ENCODE peak calls at places on chromosomes 2 and 18, in ten cellular contexts. One of them, this sample, is unnamed.
A peak's percentile ranks its signal among the peaks of the same experiment; 100 is the strongest.

GRCh38 chr2:28164280-28164801 is 228.3 kb upstream of the FOSL2 start:
- DNase-seq in upper lobe of right lung: no peak
- DNase-seq in ascending aorta: no peak
- DNase-seq in CD4-positive, alpha-beta memory T cell: no peak
- DNase-seq in astrocyte: no peak
- DNase-seq in lung: no peak
- DNase-seq in dorsolateral prefrontal cortex: no peak
- DNase-seq in RWPE1: no peak
- DNase-seq in coronary artery: no peak
- DNase-seq in upper lobe of left lung: no peak
- DNase-seq in this sample: no peak

GRCh38 chr2:3739313-3739712 is 35.9 kb downstream of the DCDC2C start:
- DNase-seq in ascending aorta: no peak
- DNase-seq in upper lobe of right lung: no peak
- DNase-seq in lung: no peak
- DNase-seq in astrocyte: no peak
- DNase-seq in dorsolateral prefrontal cortex: no peak
- DNase-seq in coronary artery: peak; percentile 60
- DNase-seq in RWPE1: no peak
- DNase-seq in upper lobe of left lung: peak; percentile 68
- DNase-seq in CD4-positive, alpha-beta memory T cell: no peak
- DNase-seq in this sample: no peak

GRCh38 chr2:105114551-105114950 is 76.7 kb downstream of the MRPS9 start:
- DNase-seq in lung: no peak
- DNase-seq in dorsolateral prefrontal cortex: no peak
- DNase-seq in astrocyte: peak; percentile 59
- DNase-seq in CD4-positive, alpha-beta memory T cell: no peak
- DNase-seq in coronary artery: no peak
- DNase-seq in upper lobe of right lung: no peak
- DNase-seq in RWPE1: peak; percentile 71
- DNase-seq in ascending aorta: no peak
- DNase-seq in upper lobe of left lung: no peak
- DNase-seq in this sample: no peak

GRCh38 chr2:204538179-204539009 is 6.9 kb upstream of the PARD3B start:
- DNase-seq in ascending aorta: no peak
- DNase-seq in upper lobe of left lung: no peak
- DNase-seq in lung: no peak
- DNase-seq in dorsolateral prefrontal cortex: no peak
- DNase-seq in coronary artery: no peak
- DNase-seq in RWPE1: no peak
- DNase-seq in astrocyte: peak; percentile 40
- DNase-seq in CD4-positive, alpha-beta memory T cell: no peak
- DNase-seq in upper lobe of right lung: no peak
- DNase-seq in this sample: no peak

GRCh38 chr2:196399736-196400691 is 228.6 kb upstream of the STK17B start:
- DNase-seq in lung: no peak
- DNase-seq in CD4-positive, alpha-beta memory T cell: no peak
- DNase-seq in astrocyte: peak; percentile 97
- DNase-seq in ascending aorta: no peak
- DNase-seq in dorsolateral prefrontal cortex: peak; percentile 21
- DNase-seq in coronary artery: no peak
- DNase-seq in upper lobe of left lung: no peak
- DNase-seq in RWPE1: peak; percentile 74
- DNase-seq in upper lobe of right lung: no peak
- DNase-seq in this sample: no peak

GRCh38 chr2:207054521-207054920 is 111.2 kb downstream of the KLF7 start:
- DNase-seq in RWPE1: no peak
- DNase-seq in upper lobe of right lung: no peak
- DNase-seq in dorsolateral prefrontal cortex: no peak
- DNase-seq in astrocyte: peak; percentile 58
- DNase-seq in coronary artery: no peak
- DNase-seq in lung: no peak
- DNase-seq in upper lobe of left lung: no peak
- DNase-seq in ascending aorta: no peak
- DNase-seq in CD4-positive, alpha-beta memory T cell: no peak
- DNase-seq in this sample: no peak

GRCh38 chr2:239106314-239106908 is 258.5 kb downstream of the TWIST2 start:
- DNase-seq in upper lobe of right lung: no peak
- DNase-seq in RWPE1: peak; percentile 78
- DNase-seq in dorsolateral prefrontal cortex: peak; percentile 87
- DNase-seq in astrocyte: peak; percentile 37
- DNase-seq in upper lobe of left lung: no peak
- DNase-seq in coronary artery: no peak
- DNase-seq in lung: no peak
- DNase-seq in CD4-positive, alpha-beta memory T cell: no peak
- DNase-seq in ascending aorta: no peak
- DNase-seq in this sample: no peak

GRCh38 chr2:160389875-160390274 is 103.7 kb downstream of the RBMS1 start:
- DNase-seq in coronary artery: no peak
- DNase-seq in upper lobe of left lung: no peak
- DNase-seq in upper lobe of right lung: no peak
- DNase-seq in lung: no peak
- DNase-seq in CD4-positive, alpha-beta memory T cell: no peak
- DNase-seq in dorsolateral prefrontal cortex: no peak
- DNase-seq in ascending aorta: no peak
- DNase-seq in astrocyte: peak; percentile 56
- DNase-seq in RWPE1: peak; percentile 41
- DNase-seq in this sample: no peak

GRCh38 chr18:58361212-58361611 is 267.7 kb downstream of the ALPK2 start:
- DNase-seq in coronary artery: no peak
- DNase-seq in RWPE1: no peak
- DNase-seq in dorsolateral prefrontal cortex: no peak
- DNase-seq in astrocyte: no peak
- DNase-seq in lung: no peak
- DNase-seq in CD4-positive, alpha-beta memory T cell: no peak
- DNase-seq in ascending aorta: no peak
- DNase-seq in upper lobe of right lung: no peak
- DNase-seq in upper lobe of left lung: no peak
- DNase-seq in this sample: no peak

GRCh38 chr2:54644236-54644635 is 79.2 kb upstream of the EML6 start:
- DNase-seq in upper lobe of right lung: no peak
- DNase-seq in upper lobe of left lung: no peak
- DNase-seq in RWPE1: no peak
- DNase-seq in lung: no peak
- DNase-seq in dorsolateral prefrontal cortex: no peak
- DNase-seq in ascending aorta: no peak
- DNase-seq in coronary artery: no peak
- DNase-seq in astrocyte: no peak
- DNase-seq in CD4-positive, alpha-beta memory T cell: no peak
- DNase-seq in this sample: no peak

GRCh38 chr18:45910405-45911023 is 56.6 kb downstream of the EPG5 start:
- DNase-seq in coronary artery: no peak
- DNase-seq in upper lobe of left lung: no peak
- DNase-seq in lung: peak; percentile 44
- DNase-seq in upper lobe of right lung: no peak
- DNase-seq in CD4-positive, alpha-beta memory T cell: peak; percentile 45
- DNase-seq in astrocyte: peak; percentile 5
- DNase-seq in RWPE1: peak; percentile 21
- DNase-seq in dorsolateral prefrontal cortex: peak; percentile 16
- DNase-seq in ascending aorta: no peak
- DNase-seq in this sample: peak; percentile 66

GRCh38 chr18:77113361-77114069 is 19.1 kb downstream of the MBP start:
- DNase-seq in RWPE1: no peak
- DNase-seq in dorsolateral prefrontal cortex: no peak
- DNase-seq in ascending aorta: peak; percentile 59
- DNase-seq in upper lobe of left lung: no peak
- DNase-seq in coronary artery: peak; percentile 66
- DNase-seq in upper lobe of right lung: no peak
- DNase-seq in astrocyte: no peak
- DNase-seq in lung: no peak
- DNase-seq in CD4-positive, alpha-beta memory T cell: no peak
- DNase-seq in this sample: no peak
- H3K27ac ChIP-seq in RWPE1: peak overlapping the region; percentile 96
- H3K27ac ChIP-seq in dorsolateral prefrontal cortex: peak overlapping the region; percentile 69
- H3K27ac ChIP-seq in ascending aorta: peak overlapping the region; percentile 83
- H3K27ac ChIP-seq in upper lobe of left lung: peak overlapping the region; percentile 83
- H3K27ac ChIP-seq in coronary artery: peak overlapping the region; percentile 83
- H3K27ac ChIP-seq in upper lobe of right lung: peak overlapping the region; percentile 89
- H3K27ac ChIP-seq in astrocyte: peak overlapping the region; percentile 43
- H3K27ac ChIP-seq in lung: peak overlapping the region; percentile 72
- H3K27ac ChIP-seq in CD4-positive, alpha-beta memory T cell: no peak overlapping the region
- H3K27ac ChIP-seq in this sample: peak overlapping the region; percentile 98

GRCh38 chr18:36329684-36330434 is 32.3 kb downstream of the FHOD3 start:
- DNase-seq in CD4-positive, alpha-beta memory T cell: no peak
- DNase-seq in astrocyte: no peak
- DNase-seq in coronary artery: no peak
- DNase-seq in ascending aorta: no peak
- DNase-seq in lung: no peak
- DNase-seq in dorsolateral prefrontal cortex: no peak
- DNase-seq in upper lobe of left lung: no peak
- DNase-seq in RWPE1: no peak
- DNase-seq in upper lobe of right lung: no peak
- DNase-seq in this sample: no peak

GRCh38 chr18:36328385-36328858 is 30.9 kb downstream of the FHOD3 start:
- DNase-seq in CD4-positive, alpha-beta memory T cell: no peak
- DNase-seq in astrocyte: no peak
- DNase-seq in coronary artery: peak; percentile 64
- DNase-seq in lung: peak; percentile 22
- DNase-seq in RWPE1: no peak
- DNase-seq in dorsolateral prefrontal cortex: no peak
- DNase-seq in ascending aorta: no peak
- DNase-seq in upper lobe of right lung: no peak
- DNase-seq in upper lobe of left lung: no peak
- DNase-seq in this sample: no peak

GRCh38 chr18:36331541-36331971 is 34.0 kb downstream of the FHOD3 start:
- DNase-seq in dorsolateral prefrontal cortex: no peak
- DNase-seq in upper lobe of right lung: peak; percentile 27
- DNase-seq in ascending aorta: no peak
- DNase-seq in upper lobe of left lung: peak; percentile 15
- DNase-seq in coronary artery: peak; percentile 60
- DNase-seq in lung: no peak
- DNase-seq in astrocyte: no peak
- DNase-seq in CD4-positive, alpha-beta memory T cell: no peak
- DNase-seq in RWPE1: no peak
- DNase-seq in this sample: no peak

GRCh38 chr18:36328916-36329315 is 31.4 kb downstream of the FHOD3 start:
- DNase-seq in upper lobe of right lung: no peak
- DNase-seq in ascending aorta: no peak
- DNase-seq in coronary artery: no peak
- DNase-seq in lung: peak; percentile 21
- DNase-seq in upper lobe of left lung: no peak
- DNase-seq in RWPE1: no peak
- DNase-seq in astrocyte: no peak
- DNase-seq in CD4-positive, alpha-beta memory T cell: no peak
- DNase-seq in dorsolateral prefrontal cortex: no peak
- DNase-seq in this sample: no peak

DNA sequence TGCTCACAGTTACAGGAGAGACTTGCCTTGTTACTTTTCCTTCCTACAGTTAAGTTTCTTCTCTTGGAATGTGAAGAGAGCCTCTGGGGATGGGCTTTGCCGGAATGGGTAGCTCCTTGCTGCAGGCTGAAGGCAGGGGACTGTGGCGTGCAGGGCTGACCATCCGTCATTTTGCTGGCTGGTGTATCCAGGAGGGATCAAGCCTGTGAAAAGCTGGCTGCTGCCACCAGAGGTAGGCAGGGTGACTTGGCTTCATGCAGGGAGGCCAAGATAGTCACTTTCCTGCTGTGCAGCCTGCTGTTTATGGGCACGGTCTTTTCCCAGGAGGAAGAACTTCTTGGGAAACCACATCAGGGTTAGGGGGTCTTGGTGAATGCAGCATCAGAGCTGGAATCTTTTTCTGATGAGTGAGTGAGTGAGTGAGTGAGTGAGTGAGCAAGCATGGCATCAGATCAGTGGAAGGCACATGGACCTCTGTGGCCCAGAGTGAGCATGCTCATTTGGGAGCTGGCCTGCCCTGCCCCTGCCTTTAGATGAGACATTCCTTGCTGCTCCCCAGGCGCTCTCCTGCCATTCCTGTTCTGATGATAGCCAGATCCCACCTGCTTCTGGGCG is 33.0 kb downstream of the FHOD3 start:
- DNase-seq in lung: no peak
- DNase-seq in upper lobe of right lung: no peak
- DNase-seq in upper lobe of left lung: no peak
- DNase-seq in RWPE1: no peak
- DNase-seq in CD4-positive, alpha-beta memory T cell: no peak
- DNase-seq in dorsolateral prefrontal cortex: no peak
- DNase-seq in ascending aorta: no peak
- DNase-seq in coronary artery: peak; percentile 16
- DNase-seq in astrocyte: no peak
- DNase-seq in this sample: no peak
- H3K27ac ChIP-seq in lung: peak overlapping the region; percentile 48
- H3K27ac ChIP-seq in upper lobe of right lung: no peak overlapping the region
- H3K27ac ChIP-seq in upper lobe of left lung: no peak overlapping the region
- H3K27ac ChIP-seq in RWPE1: no peak overlapping the region
- H3K27ac ChIP-seq in CD4-positive, alpha-beta memory T cell: no peak overlapping the region
- H3K27ac ChIP-seq in dorsolateral prefrontal cortex: no peak overlapping the region
- H3K27ac ChIP-seq in ascending aorta: no peak overlapping the region
- H3K27ac ChIP-seq in coronary artery: no peak overlapping the region
- H3K27ac ChIP-seq in astrocyte: no peak overlapping the region
- H3K27ac ChIP-seq in this sample: no peak overlapping the region

DNA sequence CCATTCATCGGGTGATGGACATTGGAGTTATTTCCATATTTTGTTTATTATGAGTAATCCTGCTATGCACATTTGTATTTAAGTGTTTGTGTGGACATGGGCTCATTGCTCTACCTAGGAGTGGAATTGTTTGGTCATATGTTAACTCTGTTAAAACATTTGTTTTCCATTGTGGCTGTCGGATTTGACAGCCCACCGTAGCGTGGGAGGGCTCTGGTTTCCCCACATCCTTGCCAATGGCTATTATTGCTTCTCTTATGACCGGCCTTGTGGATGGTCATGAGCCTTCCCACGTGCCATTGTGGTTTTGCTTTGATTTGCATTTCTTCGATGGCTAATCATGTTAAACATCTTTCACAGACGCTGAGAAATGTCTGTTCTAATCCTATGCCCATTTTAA is 92.0 kb downstream of the ZNF236 start:
- DNase-seq in ascending aorta: no peak
- DNase-seq in coronary artery: no peak
- DNase-seq in upper lobe of left lung: no peak
- DNase-seq in lung: no peak
- DNase-seq in dorsolateral prefrontal cortex: no peak
- DNase-seq in upper lobe of right lung: no peak
- DNase-seq in RWPE1: no peak
- DNase-seq in CD4-positive, alpha-beta memory T cell: no peak
- DNase-seq in astrocyte: no peak
- DNase-seq in this sample: no peak
- H3K27ac ChIP-seq in ascending aorta: no peak overlapping the region
- H3K27ac ChIP-seq in coronary artery: no peak overlapping the region
- H3K27ac ChIP-seq in upper lobe of left lung: no peak overlapping the region
- H3K27ac ChIP-seq in lung: no peak overlapping the region
- H3K27ac ChIP-seq in dorsolateral prefrontal cortex: no peak overlapping the region
- H3K27ac ChIP-seq in upper lobe of right lung: no peak overlapping the region
- H3K27ac ChIP-seq in RWPE1: no peak overlapping the region
- H3K27ac ChIP-seq in CD4-positive, alpha-beta memory T cell: no peak overlapping the region
- H3K27ac ChIP-seq in astrocyte: no peak overlapping the region
- H3K27ac ChIP-seq in this sample: no peak overlapping the region

DNA sequence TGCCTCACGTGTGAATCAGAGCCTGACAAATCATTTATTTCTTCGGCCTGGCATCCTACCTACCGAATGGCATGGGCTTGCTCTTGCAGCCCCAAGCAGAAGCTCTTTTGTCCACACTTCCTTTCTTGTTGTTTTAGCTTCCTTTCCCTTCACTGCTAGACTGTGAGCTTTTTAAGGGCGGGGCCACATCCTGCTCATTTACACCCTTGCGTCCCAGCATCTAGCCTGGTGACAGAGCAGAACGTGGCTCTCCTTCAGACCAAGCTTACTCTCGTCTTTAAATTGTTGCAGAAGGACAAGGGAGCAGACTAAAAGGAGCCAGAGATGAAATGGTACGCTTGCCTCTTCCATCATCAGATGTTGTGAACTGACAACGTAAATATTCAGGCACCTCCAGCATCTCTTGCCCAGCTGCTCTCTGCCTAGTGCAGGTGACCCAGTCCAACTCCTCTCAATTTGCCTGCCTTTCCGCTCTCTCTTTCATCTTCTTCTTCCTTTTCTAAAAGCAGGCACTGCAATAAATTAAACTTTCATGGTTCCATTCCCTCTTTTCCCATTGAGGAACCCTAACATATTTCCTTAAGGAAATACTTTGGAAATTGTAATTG is 228.3 kb upstream of the TRIB2 start:
- DNase-seq in RWPE1: no peak
- DNase-seq in lung: no peak
- DNase-seq in coronary artery: no peak
- DNase-seq in astrocyte: no peak
- DNase-seq in CD4-positive, alpha-beta memory T cell: peak; percentile 47
- DNase-seq in upper lobe of right lung: no peak
- DNase-seq in dorsolateral prefrontal cortex: no peak
- DNase-seq in upper lobe of left lung: no peak
- DNase-seq in ascending aorta: no peak
- DNase-seq in this sample: no peak
- H3K27ac ChIP-seq in RWPE1: no peak overlapping the region
- H3K27ac ChIP-seq in lung: no peak overlapping the region
- H3K27ac ChIP-seq in coronary artery: no peak overlapping the region
- H3K27ac ChIP-seq in astrocyte: no peak overlapping the region
- H3K27ac ChIP-seq in CD4-positive, alpha-beta memory T cell: peak overlapping the region; percentile 10
- H3K27ac ChIP-seq in upper lobe of right lung: no peak overlapping the region
- H3K27ac ChIP-seq in dorsolateral prefrontal cortex: no peak overlapping the region
- H3K27ac ChIP-seq in upper lobe of left lung: no peak overlapping the region
- H3K27ac ChIP-seq in ascending aorta: no peak overlapping the region
- H3K27ac ChIP-seq in this sample: no peak overlapping the region

This sample was measured in right lobe of liver.